ENCODE peak calls at places on chromosomes 16 and 17, in five cellular contexts. One of them, this sample, is unnamed.

GRCh38 chr17:13874817-13875216 is 194.5 kb upstream of the COX10 start:
- DNase-seq in CD8-positive, alpha-beta T cell: no peak
- DNase-seq in neuronal stem cell: no peak
- DNase-seq in mammary epithelial cell: no peak
- DNase-seq in GM20000: no peak
- DNase-seq in this sample: no peak

GRCh38 chr16:3495166-3495565 is at the start of gene C16orf90:
- DNase-seq in CD8-positive, alpha-beta T cell: no peak
- DNase-seq in neuronal stem cell: no peak
- DNase-seq in mammary epithelial cell: no peak
- DNase-seq in GM20000: no peak
- DNase-seq in this sample: no peak

GRCh38 chr17:74214642-74215331 is 1.4 kb downstream of the TTYH2 start:
- DNase-seq in CD8-positive, alpha-beta T cell: no peak
- DNase-seq in neuronal stem cell: no peak
- DNase-seq in mammary epithelial cell: no peak
- DNase-seq in GM20000: no peak
- DNase-seq in this sample: no peak

GRCh38 chr17:59840908-59841666 is 51.7 kb downstream of the TUBD1 start:
- DNase-seq in CD8-positive, alpha-beta T cell: no peak
- DNase-seq in neuronal stem cell: no peak
- DNase-seq in mammary epithelial cell: peak; percentile 63
- DNase-seq in GM20000: no peak
- DNase-seq in this sample: no peak

GRCh38 chr17:2566056-2566455 is 27.4 kb upstream of the PAFAH1B1 start:
- DNase-seq in CD8-positive, alpha-beta T cell: no peak
- DNase-seq in neuronal stem cell: no peak
- DNase-seq in mammary epithelial cell: no peak
- DNase-seq in GM20000: no peak
- DNase-seq in this sample: no peak

GRCh38 chr17:81066072-81066471 is 31.1 kb downstream of the BAIAP2 start:
- DNase-seq in CD8-positive, alpha-beta T cell: no peak
- DNase-seq in neuronal stem cell: no peak
- DNase-seq in mammary epithelial cell: peak; percentile 89
- DNase-seq in GM20000: no peak
- DNase-seq in this sample: no peak

GRCh38 chr16:70706948-70707465 is 21.2 kb upstream of the MTSS2 start:
- DNase-seq in CD8-positive, alpha-beta T cell: peak; percentile 1
- DNase-seq in neuronal stem cell: no peak
- DNase-seq in mammary epithelial cell: peak; percentile 81
- DNase-seq in GM20000: no peak
- DNase-seq in this sample: no peak

GRCh38 chr16:12341423-12341822 is 364.9 kb downstream of the SNX29 start:
- DNase-seq in CD8-positive, alpha-beta T cell: no peak
- DNase-seq in neuronal stem cell: no peak
- DNase-seq in mammary epithelial cell: peak; percentile 77
- DNase-seq in GM20000: no peak
- DNase-seq in this sample: no peak

GRCh38 chr17:34758316-34758715 is 178.9 kb downstream of the TMEM132E start:
- DNase-seq in CD8-positive, alpha-beta T cell: no peak
- DNase-seq in neuronal stem cell: no peak
- DNase-seq in mammary epithelial cell: no peak
- DNase-seq in GM20000: no peak
- DNase-seq in this sample: no peak

GRCh38 chr16:57258910-57259475 is 13.9 kb downstream of the ARL2BP start:
- DNase-seq in CD8-positive, alpha-beta T cell: no peak
- DNase-seq in neuronal stem cell: no peak
- DNase-seq in mammary epithelial cell: no peak
- DNase-seq in GM20000: no peak
- DNase-seq in this sample: no peak

GRCh38 chr16:181668-182021 is 1.4 kb downstream of the HBQ1 start:
- DNase-seq in CD8-positive, alpha-beta T cell: no peak
- DNase-seq in neuronal stem cell: no peak
- DNase-seq in mammary epithelial cell: peak; percentile 22
- DNase-seq in GM20000: no peak
- DNase-seq in this sample: no peak

GRCh38 chr16:19997734-19998133 is 76.0 kb downstream of the GPR139 start:
- DNase-seq in CD8-positive, alpha-beta T cell: no peak
- DNase-seq in neuronal stem cell: no peak
- DNase-seq in mammary epithelial cell: no peak
- DNase-seq in GM20000: no peak
- DNase-seq in this sample: no peak

GRCh38 chr17:41512789-41513547 is 5.7 kb downstream of the KRT15 start:
- DNase-seq in CD8-positive, alpha-beta T cell: no peak
- DNase-seq in neuronal stem cell: no peak
- DNase-seq in mammary epithelial cell: no peak
- DNase-seq in GM20000: no peak
- DNase-seq in this sample: no peak

GRCh38 chr17:76155988-76156661 is 15.1 kb upstream of the FOXJ1 start:
- DNase-seq in CD8-positive, alpha-beta T cell: no peak
- DNase-seq in neuronal stem cell: no peak
- DNase-seq in mammary epithelial cell: no peak
- DNase-seq in GM20000: no peak
- DNase-seq in this sample: no peak

GRCh38 chr17:66975614-66976378 is 11.3 kb downstream of the CACNG4 start:
- DNase-seq in CD8-positive, alpha-beta T cell: no peak
- DNase-seq in neuronal stem cell: no peak
- DNase-seq in mammary epithelial cell: peak; percentile 25
- DNase-seq in GM20000: peak; percentile 47
- DNase-seq in this sample: peak; percentile 60

GRCh38 chr16:16033208-16033717 is 83.8 kb downstream of the ABCC1 start:
- DNase-seq in CD8-positive, alpha-beta T cell: no peak
- DNase-seq in neuronal stem cell: no peak
- DNase-seq in mammary epithelial cell: no peak
- DNase-seq in GM20000: peak; percentile 45
- DNase-seq in this sample: peak; percentile 56

GRCh38 chr17:82272495-82273326 is 789 bp downstream of the CSNK1D start:
- DNase-seq in CD8-positive, alpha-beta T cell: peak; percentile 46
- DNase-seq in neuronal stem cell: no peak
- DNase-seq in mammary epithelial cell: no peak
- DNase-seq in GM20000: peak; percentile 74
- DNase-seq in this sample: peak; percentile 76

GRCh38 chr17:32502710-32503109 is 15.9 kb downstream of the CDK5R1 start:
- DNase-seq in CD8-positive, alpha-beta T cell: no peak
- DNase-seq in neuronal stem cell: no peak
- DNase-seq in mammary epithelial cell: no peak
- DNase-seq in GM20000: no peak
- DNase-seq in this sample: no peak

GRCh38 chr16:2769675-2770056 is 7.4 kb downstream of the ELOB start:
- DNase-seq in CD8-positive, alpha-beta T cell: no peak
- DNase-seq in neuronal stem cell: no peak
- DNase-seq in mammary epithelial cell: peak; percentile 74
- DNase-seq in GM20000: no peak
- DNase-seq in this sample: no peak

GRCh38 chr17:16491131-16491702 is 776 bp downstream of the LRRC75A start:
- DNase-seq in CD8-positive, alpha-beta T cell: peak; percentile 25
- DNase-seq in neuronal stem cell: no peak
- DNase-seq in mammary epithelial cell: no peak
- DNase-seq in GM20000: peak; percentile 44
- DNase-seq in this sample: no peak